ENCODE peak calls at places on chromosomes 11 and 22, in four cellular contexts. B is IMR-90, P is K562, J is left ventricle myocardium inferior. H is an unnamed sample.

GRCh38 chr11:85821636-85822035 is 10.7 kb upstream of the SYTL2 start:
- DNase-seq in B (peak; percentile 56), P (no peak), J (no peak), H (no peak)

GRCh38 chr11:94424011-94424410 is 22.8 kb upstream of the GPR83 start:
- DNase-seq in B (no peak), P (no peak), J (no peak), H (no peak)

GRCh38 chr22:35721954-35722353 is 4.3 kb downstream of the APOL5 start:
- DNase-seq in B (no peak), P (peak; percentile 26), J (no peak), H (no peak)

GRCh38 chr11:3189193-3189843 is 24.2 kb upstream of the OSBPL5 start:
- DNase-seq in B (no peak), P (peak; percentile 60), J (no peak), H (no peak)

GRCh38 chr11:19370100-19370861 is 129.5 kb upstream of the E2F8 start:
- DNase-seq in B (peak; percentile 31), P (no peak), J (peak; percentile 45), H (no peak)

GRCh38 chr11:704799-705645 is 1.0 kb upstream of the EPS8L2 start:
- DNase-seq in B (no peak), P (no peak), J (no peak), H (no peak)

GRCh38 chr11:32821517-32821916 is 8.2 kb upstream of the PRRG4 start:
- DNase-seq in B (no peak), P (no peak), J (no peak), H (no peak)

GRCh38 chr11:46918087-46918751 is at the start of gene LRP4:
- DNase-seq in B (no peak), P (peak; percentile 72), J (peak; percentile 69), H (no peak)

GRCh38 chr11:24046731-24047130 is 450.1 kb upstream of the LUZP2 start:
- DNase-seq in B (peak; percentile 44), P (no peak), J (no peak), H (no peak)

GRCh38 chr11:94400839-94401772 is at the start of gene GPR83:
- DNase-seq in B (peak; percentile 12), P (no peak), J (peak; percentile 19), H (no peak)

GRCh38 chr11:69352181-69352580 is 58.2 kb downstream of the MYEOV start:
- DNase-seq in B (no peak), P (no peak), J (no peak), H (no peak)

GRCh38 chr22:37123649-37124048 is 14.1 kb upstream of the TMPRSS6 start:
- DNase-seq in B (no peak), P (no peak), J (no peak), H (no peak)
- H3K27ac ChIP-seq in B (no peak overlapping the region), P (no peak overlapping the region), J (no peak overlapping the region), H (no peak overlapping the region)

GRCh38 chr22:38325575-38325974 is 8.3 kb upstream of the CSNK1E start:
- DNase-seq in B (no peak), P (no peak), J (no peak), H (peak; percentile 75)

GRCh38 chr22:38327805-38328204 is 10.6 kb upstream of the CSNK1E start:
- DNase-seq in B (peak; percentile 63), P (no peak), J (no peak), H (no peak)

GRCh38 chr22:38327396-38327795 is 10.2 kb upstream of the CSNK1E start:
- DNase-seq in B (no peak), P (no peak), J (no peak), H (no peak)
- H3K27ac ChIP-seq in B (peak overlapping the region; percentile 39), P (no peak overlapping the region), J (no peak overlapping the region), H (no peak overlapping the region)

GRCh38 chr11:111726301-111726713 is 39.9 kb downstream of the PPP2R1B start:
- DNase-seq in B (no peak), P (no peak), J (no peak), H (no peak)
- H3K27ac ChIP-seq in B (no peak overlapping the region), P (no peak overlapping the region), J (no peak overlapping the region), H (no peak overlapping the region)

GRCh38 chr11:84634309-84634708 is 992.8 kb downstream of the DLG2 start:
- DNase-seq in B (no peak), P (no peak), J (no peak), H (no peak)
- H3K27ac ChIP-seq in B (no peak overlapping the region), P (no peak overlapping the region), J (no peak overlapping the region), H (no peak overlapping the region)

DNA sequence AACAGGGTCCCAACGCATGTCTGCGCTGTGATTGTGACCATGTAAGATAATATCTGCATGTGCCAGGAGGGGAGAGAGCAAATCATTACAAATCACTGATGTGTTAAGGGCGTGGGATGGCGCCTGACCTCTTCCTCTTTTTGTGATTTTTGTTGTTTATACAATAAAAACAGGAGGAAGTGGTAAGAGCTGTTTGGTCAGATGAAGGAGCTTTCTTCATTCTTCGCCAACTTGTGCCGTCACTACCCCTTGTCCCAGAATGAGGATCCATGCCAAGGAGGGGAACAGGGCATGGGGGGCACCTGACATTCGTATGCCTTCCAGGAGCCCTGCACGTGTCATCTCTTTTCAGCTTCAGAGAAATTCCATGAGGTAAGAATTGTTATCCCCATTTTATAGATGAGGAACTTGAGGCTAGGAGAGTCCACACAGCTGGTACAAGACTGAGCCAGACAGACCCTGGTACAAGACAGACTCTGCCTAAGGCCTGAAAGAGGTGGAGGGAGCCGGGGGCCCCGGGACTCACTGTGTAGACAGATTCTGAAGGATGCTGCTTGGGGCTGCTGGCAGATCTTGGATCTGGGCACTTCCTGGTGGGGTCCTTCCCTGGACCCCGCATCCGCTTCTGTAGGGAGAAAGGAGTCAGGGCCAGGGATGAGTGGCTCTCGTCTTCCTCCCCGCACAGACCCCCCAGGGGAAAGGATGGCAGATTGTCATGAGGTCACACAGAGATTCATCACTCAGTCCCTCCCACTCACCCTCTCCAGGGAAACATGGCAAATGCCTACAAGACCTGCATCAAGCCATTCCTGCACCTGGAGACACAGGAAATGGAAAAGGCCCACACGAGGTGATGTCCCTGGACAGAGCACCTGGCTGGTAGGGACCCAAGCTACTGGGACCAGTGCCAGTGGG is 34.6 kb downstream of the NFAM1 start:
- DNase-seq in B (no peak), P (no peak), J (peak; percentile 31), H (no peak)
- H3K27ac ChIP-seq in B (no peak overlapping the region), P (no peak overlapping the region), J (peak overlapping the region; percentile 36), H (no peak overlapping the region)

GRCh38 chr22:46537946-46538815 is 761 bp upstream of the CELSR1 start:
- DNase-seq in B (peak; percentile 27), P (no peak), J (peak; percentile 18), H (no peak)

GRCh38 chr22:46539169-46539568 is 1.7 kb upstream of the CELSR1 start:
- DNase-seq in B (no peak), P (no peak), J (no peak), H (no peak)

GRCh38 chr22:46538816-46539163 is 1.4 kb upstream of the CELSR1 start:
- DNase-seq in B (peak; percentile 63), P (no peak), J (peak; percentile 18), H (no peak)

GRCh38 chr22:46542011-46542985 is 4.9 kb upstream of the CELSR1 start:
- DNase-seq in B (peak; percentile 50), P (peak; percentile 77), J (peak; percentile 70), H (no peak)

GRCh38 chr22:46541536-46541935 is 4.1 kb upstream of the CELSR1 start:
- DNase-seq in B (no peak), P (no peak), J (no peak), H (no peak)
- H3K27ac ChIP-seq in B (no peak overlapping the region), P (no peak overlapping the region), J (no peak overlapping the region), H (no peak overlapping the region)

GRCh38 chr22:36874309-36874696 is 13.5 kb downstream of the NCF4 start:
- DNase-seq in B (no peak), P (no peak), J (no peak), H (no peak)

GRCh38 chr22:36873614-36874308 is 13.0 kb downstream of the NCF4 start:
- DNase-seq in B (peak; percentile 45), P (peak; percentile 37), J (no peak), H (peak; percentile 20)

GRCh38 chr22:36872084-36872483 is 11.3 kb downstream of the NCF4 start:
- DNase-seq in B (no peak), P (no peak), J (no peak), H (no peak)

GRCh38 chr22:36871669-36872081 is 10.9 kb downstream of the NCF4 start:
- DNase-seq in B (no peak), P (no peak), J (no peak), H (no peak)

GRCh38 chr22:36872866-36873498 is 12.2 kb downstream of the NCF4 start:
- DNase-seq in B (no peak), P (no peak), J (no peak), H (no peak)
- H3K27ac ChIP-seq in B (no peak overlapping the region), P (no peak overlapping the region), J (no peak overlapping the region), H (no peak overlapping the region)

DNA sequence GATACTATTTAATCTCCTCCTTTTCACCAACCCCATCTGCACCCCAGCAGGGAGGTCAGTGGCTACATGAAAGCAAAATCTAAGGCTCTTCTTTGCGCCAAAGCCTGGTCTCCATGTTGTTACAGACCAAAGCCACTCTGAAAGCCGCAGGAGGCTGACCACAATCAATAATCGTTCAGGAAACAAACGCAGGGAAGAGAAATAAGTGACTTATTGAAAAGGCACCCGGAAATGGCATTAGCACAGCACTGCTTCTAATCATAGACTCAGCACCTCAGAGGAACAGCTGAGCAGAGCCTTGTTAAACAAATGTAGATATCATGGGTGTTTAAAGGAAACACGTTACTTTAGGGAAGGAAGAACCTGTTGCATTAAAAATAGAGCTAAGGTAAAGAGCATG is 183.9 kb downstream of the KIRREL3 start:
- DNase-seq in B (no peak), P (no peak), J (no peak), H (no peak)
- H3K27ac ChIP-seq in B (peak overlapping the region; percentile 39), P (no peak overlapping the region), J (no peak overlapping the region), H (no peak overlapping the region)

DNA sequence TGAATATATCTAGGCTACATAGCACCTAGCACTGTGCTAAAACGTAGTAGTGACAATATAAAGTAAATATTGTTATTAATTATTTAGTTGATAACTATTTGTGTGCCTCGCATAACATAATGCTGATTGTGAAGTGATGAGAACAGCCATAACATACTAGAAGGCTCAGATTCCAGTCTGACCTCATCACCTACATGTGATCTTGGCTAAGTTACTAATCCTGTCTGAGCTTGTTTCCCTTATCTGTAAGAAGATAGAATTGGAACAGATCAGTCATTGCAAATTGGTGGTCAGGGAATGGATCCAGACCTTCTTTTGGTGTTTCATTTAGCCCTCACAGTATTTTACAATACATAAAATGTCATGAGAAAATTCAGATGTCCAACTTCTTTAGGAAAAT is 103.4 kb upstream of the SEZ6L start:
- DNase-seq in B (no peak), P (no peak), J (no peak), H (no peak)
- H3K27ac ChIP-seq in B (no peak overlapping the region), P (no peak overlapping the region), J (no peak overlapping the region), H (no peak overlapping the region)

DNA sequence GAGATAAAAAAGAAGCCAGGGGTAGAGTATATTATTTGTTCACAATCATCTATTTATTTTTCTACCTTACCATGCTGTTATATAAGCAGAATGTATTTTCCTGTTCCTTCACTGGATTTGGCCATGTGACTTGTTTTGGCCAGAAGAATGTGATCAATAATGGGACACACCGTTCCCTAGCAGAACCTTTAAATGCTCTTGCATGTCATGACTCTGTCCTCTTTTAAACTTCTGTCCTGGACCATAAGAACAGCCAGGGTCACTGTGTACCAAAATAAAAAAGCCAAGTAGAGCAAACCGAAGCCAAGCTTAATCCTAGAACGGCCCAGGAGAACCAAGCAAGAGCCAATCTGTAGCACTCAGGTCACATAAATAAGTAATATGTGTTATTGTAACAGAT is 1682.4 kb downstream of the LRRC4C start:
- DNase-seq in B (no peak), P (no peak), J (no peak), H (no peak)
- H3K27ac ChIP-seq in B (no peak overlapping the region), P (no peak overlapping the region), J (no peak overlapping the region), H (no peak overlapping the region)

H was measured in iPS DF 6.9.